ENCODE peak calls at places on chromosomes 13 and 19, in seven cellular contexts. G is epithelial cell of proximal tubule, J is ascending aorta, F is lower leg skin, W is breast epithelium, Q is AG10803, H is right atrium auricular region. E is an unnamed sample.

GRCh38 chr19:38443458-38444001 is 10.0 kb downstream of the RYR1 start:
- DNase-seq in Q (no peak), J (no peak), G (no peak), H (no peak), W (no peak), F (no peak), E (no peak)

GRCh38 chr13:19586904-19587634 is 25.7 kb upstream of the TPTE2 start:
- DNase-seq in G (no peak), F (peak), Q (peak), H (no peak), W (no peak), J (no peak), E (peak)

GRCh38 chr19:50379602-50380001 is 3.3 kb downstream of the NR1H2 start:
- DNase-seq in F (no peak), H (no peak), G (no peak), Q (no peak), W (no peak), J (no peak), E (no peak)

GRCh38 chr19:13023666-13024065 is 28.4 kb downstream of the NFIX start:
- DNase-seq in G (no peak), H (no peak), J (no peak), Q (peak), W (no peak), F (no peak), E (no peak)

GRCh38 chr19:49595819-49596404 is 4.9 kb downstream of the PRR12 start:
- DNase-seq in W (no peak), F (no peak), G (no peak), Q (no peak), H (no peak), J (no peak), E (no peak)

GRCh38 chr13:111289251-111289650 is 31.2 kb upstream of the TEX29 start:
- DNase-seq in H (no peak), F (no peak), J (no peak), Q (no peak), G (no peak), W (no peak), E (no peak)

GRCh38 chr19:53275480-53275879 is 8.0 kb upstream of the VN1R4 start:
- DNase-seq in W (no peak), J (no peak), Q (no peak), F (no peak), H (no peak), G (no peak), E (no peak)

GRCh38 chr19:56806639-56807038 is 33.9 kb downstream of the PEG3 start:
- DNase-seq in J (no peak), G (no peak), W (no peak), H (no peak), Q (no peak), F (no peak), E (no peak)

GRCh38 chr19:58279042-58279924 is 528 bp downstream of the ZNF8 start:
- DNase-seq in Q (peak), W (peak), H (peak), J (peak), F (peak), G (no peak), E (no peak)

GRCh38 chr19:47075941-47076340 is 27.5 kb upstream of the TMEM160 start:
- DNase-seq in J (no peak), W (no peak), H (no peak), Q (no peak), G (peak), F (no peak), E (no peak)

GRCh38 chr19:7970716-7971448 is 27.4 kb upstream of the TIMM44 start:
- DNase-seq in F (no peak), W (no peak), G (no peak), Q (peak), J (no peak), H (no peak), E (no peak)

GRCh38 chr19:19349365-19349764 is 28.7 kb downstream of the MAU2 start:
- DNase-seq in W (no peak), F (no peak), G (no peak), J (no peak), Q (no peak), H (no peak), E (no peak)

GRCh38 chr13:21837841-21838551 is 167.1 kb downstream of the FGF9 start:
- DNase-seq in H (no peak), J (no peak), W (no peak), G (no peak), Q (peak), F (no peak), E (no peak)

GRCh38 chr19:17997969-17998826 is 9.8 kb upstream of the ARRDC2 start:
- DNase-seq in F (no peak), J (no peak), Q (no peak), W (no peak), G (no peak), H (no peak), E (no peak)

GRCh38 chr19:326851-327250 is 17.7 kb downstream of the MIER2 start:
- DNase-seq in H (no peak), W (no peak), J (no peak), G (no peak), Q (no peak), F (peak), E (no peak)

GRCh38 chr13:32203736-32204135 is 111.4 kb downstream of the ZAR1L start:
- DNase-seq in J (no peak), F (no peak), H (no peak), Q (no peak), W (no peak), G (no peak), E (no peak)

GRCh38 chr19:12778020-12778904 is 2.9 kb upstream of the HOOK2 start:
- DNase-seq in W (peak), H (peak), F (peak), J (no peak), G (no peak), Q (peak), E (no peak)

GRCh38 chr19:34365463-34366401 is 736 bp downstream of the GPI start:
- DNase-seq in Q (peak), H (no peak), F (peak), W (no peak), G (no peak), J (no peak), E (no peak)

GRCh38 chr19:12597594-12597993 is 13.0 kb downstream of the ZNF490 start:
- DNase-seq in H (no peak), Q (no peak), J (no peak), W (no peak), F (no peak), G (no peak), E (no peak)

GRCh38 chr19:10501971-10502523 is 1.1 kb downstream of the KEAP1 start:
- DNase-seq in F (peak), H (peak), W (peak), G (no peak), Q (peak), J (no peak), E (no peak)

GRCh38 chr13:45422731-45423130 is 4.6 kb upstream of the SLC25A30 start:
- DNase-seq in H (no peak), F (peak), J (no peak), G (no peak), W (no peak), Q (no peak), E (no peak)

GRCh38 chr13:64725492-64725891 is 2504.6 kb downstream of the PCDH9 start:
- DNase-seq in G (no peak), W (no peak), Q (no peak), F (no peak), H (no peak), J (no peak), E (peak)

GRCh38 chr19:17183858-17184271 is 31.3 kb upstream of the USE1 start:
- DNase-seq in H (no peak), J (no peak), Q (no peak), W (no peak), G (no peak), F (no peak), E (peak)

GRCh38 chr19:54448037-54448773 is 794 bp upstream of the LENG8 start:
- DNase-seq in Q (peak), F (peak), J (no peak), G (no peak), W (no peak), H (peak), E (no peak)

GRCh38 chr19:38596057-38596981 is 21.4 kb downstream of the MAP4K1 start:
- DNase-seq in Q (no peak), G (no peak), W (no peak), F (no peak), H (no peak), J (no peak), E (no peak)

GRCh38 chr13:44312898-44313551 is 60.6 kb upstream of the SERP2 start:
- DNase-seq in Q (peak), J (no peak), F (no peak), W (no peak), G (peak), H (no peak), E (no peak)

DNA sequence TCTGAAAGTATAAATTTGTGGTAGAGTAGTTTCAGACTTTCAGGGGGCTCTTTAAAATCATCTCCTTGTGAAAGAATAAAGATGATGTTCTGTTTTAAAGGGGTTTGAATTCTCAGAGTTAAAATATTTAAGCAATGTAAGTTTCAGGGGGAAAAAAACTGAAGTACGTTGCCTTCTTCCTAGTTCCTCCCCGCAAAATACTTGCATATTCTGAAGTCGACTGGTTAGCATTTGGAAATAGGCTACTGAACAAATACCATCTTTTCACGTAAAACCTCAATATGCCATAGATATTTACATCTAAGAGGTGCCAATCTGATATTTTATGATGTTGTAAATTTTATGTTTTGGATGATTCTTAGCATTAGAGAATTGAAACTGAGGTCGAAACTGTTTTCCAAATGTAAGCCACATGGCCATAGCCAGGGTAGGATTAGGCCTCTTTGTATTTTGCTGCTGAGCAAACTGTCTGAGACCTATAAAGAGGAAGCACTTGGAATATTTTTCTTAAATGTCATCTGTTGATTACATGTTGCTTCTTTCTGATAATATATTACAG is 138.3 kb downstream of the FLT1 start:
- DNase-seq in G (no peak), H (no peak), W (no peak), J (no peak), Q (peak), F (no peak), E (no peak)
- H3K4me3 ChIP-seq in G (no peak), H (no peak), W (no peak), J (no peak), Q (no peak), F (no peak), E (no peak)

GRCh38 chr19:51572415-51572814 is 1.3 kb downstream of the ZNF175 start:
- DNase-seq in G (no peak), Q (peak), F (no peak), W (no peak), H (no peak), J (no peak), E (no peak)
- H3K4me3 ChIP-seq in G (peak), Q (peak), F (no peak), W (no peak), H (peak), J (peak), E (peak)

GRCh38 chr13:110232756-110233155 is 74.2 kb downstream of the COL4A1 start:
- DNase-seq in Q (peak), W (no peak), F (no peak), H (no peak), G (no peak), J (no peak), E (no peak)
- H3K4me3 ChIP-seq in Q (peak), W (peak), F (no peak), H (no peak), G (no peak), J (peak), E (no peak)

GRCh38 chr19:6482343-6482686 is 728 bp upstream of the DENND1C start:
- DNase-seq in J (no peak), Q (no peak), F (no peak), W (no peak), G (no peak), H (no peak), E (no peak)
- H3K4me3 ChIP-seq in J (no peak), Q (no peak), F (no peak), W (no peak), G (no peak), H (no peak), E (peak)

DNA sequence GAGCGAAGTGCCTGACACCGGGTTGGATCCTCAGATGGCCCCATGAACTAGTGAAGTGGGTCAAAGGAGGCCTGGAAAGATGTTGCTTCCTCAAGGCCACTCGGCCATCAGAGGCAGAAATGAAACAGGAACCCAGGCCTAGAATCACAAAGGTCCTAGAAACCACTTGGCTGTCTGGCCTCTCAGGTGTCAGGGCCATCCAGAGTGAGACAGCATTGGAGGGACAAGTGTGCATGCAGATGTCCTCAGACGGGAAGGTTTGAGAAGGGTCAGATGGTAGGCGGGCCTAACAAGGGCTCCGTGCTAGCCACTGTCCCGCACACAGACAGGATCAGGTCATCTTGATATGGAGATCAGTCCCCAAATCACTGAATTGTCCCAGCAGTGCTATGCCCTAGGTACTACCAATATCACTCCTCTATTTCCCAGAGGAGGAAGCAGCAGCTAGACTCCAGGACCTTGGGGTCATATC is 14.3 kb downstream of the CCDC97 start:
- DNase-seq in H (no peak), W (no peak), J (no peak), F (no peak), G (no peak), Q (no peak), E (no peak)
- H3K4me3 ChIP-seq in H (no peak), W (no peak), J (no peak), F (no peak), G (no peak), Q (no peak), E (no peak)

GRCh38 chr13:75763511-75763910 is 127.4 kb downstream of the LMO7 start:
- DNase-seq in Q (no peak), W (no peak), G (no peak), H (no peak), J (no peak), F (no peak), E (no peak)

GRCh38 chr13:75762967-75763366 is 126.8 kb downstream of the LMO7 start:
- DNase-seq in F (no peak), J (no peak), Q (no peak), G (no peak), H (no peak), W (no peak), E (no peak)

GRCh38 chr13:75766636-75767035 is 130.5 kb downstream of the LMO7 start:
- DNase-seq in F (no peak), J (no peak), W (no peak), G (no peak), H (no peak), Q (no peak), E (peak)

GRCh38 chr13:75762066-75762937 is 126.2 kb downstream of the LMO7 start:
- DNase-seq in G (no peak), Q (no peak), H (no peak), J (no peak), F (no peak), W (no peak), E (no peak)

DNA sequence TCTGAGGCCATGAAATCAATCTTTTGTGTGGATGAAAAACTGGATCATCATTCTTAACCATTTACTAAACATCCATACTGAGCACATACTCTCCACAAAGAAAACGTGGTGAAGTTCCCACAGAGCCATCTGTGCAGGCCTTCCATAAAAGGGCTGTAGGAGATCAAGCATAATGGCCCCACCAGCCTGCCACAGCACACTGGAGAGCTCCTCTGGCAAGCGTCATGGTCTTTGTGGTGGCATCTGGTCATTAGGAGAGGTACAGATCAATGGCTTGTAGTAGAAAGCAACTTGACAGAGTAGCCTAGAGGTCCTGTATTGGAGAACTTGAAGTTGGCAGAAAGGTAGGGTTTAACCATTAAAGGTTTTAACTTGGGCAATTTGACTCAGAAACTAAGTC is 128.1 kb downstream of the LMO7 start:
- DNase-seq in Q (no peak), H (no peak), G (no peak), W (no peak), J (no peak), F (no peak), E (no peak)
- H3K4me3 ChIP-seq in Q (no peak), H (no peak), G (no peak), W (no peak), J (peak), F (no peak), E (no peak)